ENCODE peak calls at places on chromosomes 5 and 9, in ten cellular contexts. U is upper lobe of left lung; V is pancreas; L is colonic mucosa; I is MM.1S; R is brain microvascular endothelial cell; S is CD8-positive, alpha-beta T cell; Z is kidney; Y is heart right ventricle; T is right atrium auricular region. K is an unnamed sample.

GRCh38 chr5:159571501-159572244 is 241.4 kb upstream of the IL12B start:
- DNase-seq in U (no peak), V (no peak), L (no peak), I (no peak), R (no peak), S (no peak), Z (no peak), Y (no peak), T (no peak), K (no peak)

GRCh38 chr9:16540996-16541668 is 329.3 kb downstream of the BNC2 start:
- DNase-seq in U (no peak), V (no peak), L (no peak), I (no peak), R (peak), S (no peak), Z (no peak), Y (peak), T (no peak), K (no peak)

GRCh38 chr9:101138516-101138915 is 110.0 kb downstream of the PLPPR1 start:
- DNase-seq in U (no peak), V (no peak), L (no peak), I (no peak), R (no peak), S (no peak), Z (no peak), Y (no peak), T (no peak), K (no peak)

GRCh38 chr5:179986328-179986727 is 78.6 kb upstream of the TBC1D9B start:
- DNase-seq in U (no peak), V (no peak), L (no peak), I (no peak), R (no peak), S (no peak), Z (no peak), Y (no peak), T (no peak), K (no peak)

GRCh38 chr5:125257057-125257970 is 510.9 kb upstream of the ZNF608 start:
- DNase-seq in U (no peak), V (no peak), L (no peak), I (no peak), R (no peak), S (no peak), Z (no peak), Y (peak), T (no peak), K (no peak)

GRCh38 chr5:7181841-7182240 is 214.1 kb upstream of the ADCY2 start:
- DNase-seq in U (no peak), V (no peak), L (peak), I (no peak), R (no peak), S (no peak), Z (no peak), Y (no peak), T (no peak), K (no peak)

GRCh38 chr9:82376677-82377232 is 388.2 kb downstream of the SPATA31D1 start:
- DNase-seq in U (no peak), V (no peak), L (no peak), I (no peak), R (no peak), S (no peak), Z (peak), Y (no peak), T (no peak), K (no peak)

GRCh38 chr9:38153152-38153909 is 84.3 kb upstream of the SHB start:
- DNase-seq in U (no peak), V (no peak), L (no peak), I (no peak), R (no peak), S (no peak), Z (no peak), Y (no peak), T (no peak), K (no peak)

GRCh38 chr5:134003957-134004625 is 684 bp downstream of the VDAC1 start:
- DNase-seq in U (peak), V (peak), L (peak), I (peak), R (peak), S (peak), Z (peak), Y (peak), T (peak), K (peak)

DNA sequence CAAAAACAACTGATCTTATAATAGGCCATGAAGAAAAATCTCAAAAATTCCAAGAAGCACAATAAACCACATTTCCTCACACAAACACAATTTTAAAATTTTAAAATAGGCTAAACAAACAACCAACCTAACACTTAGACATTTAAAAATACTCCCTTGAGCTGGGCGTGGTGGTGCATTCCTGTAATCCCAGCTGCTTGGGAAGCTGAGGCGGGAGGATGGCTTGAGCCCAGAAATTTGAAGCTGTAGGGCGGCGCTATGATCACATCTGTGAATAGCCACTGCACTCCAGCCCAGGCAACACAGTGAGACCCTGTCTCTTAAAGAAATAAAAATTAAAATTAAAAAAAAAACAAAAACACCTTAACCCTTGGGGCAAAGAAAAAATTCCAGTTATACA is 36.9 kb upstream of the TESK1 start:
- DNase-seq in U (no peak), V (no peak), L (no peak), I (no peak), R (no peak), S (no peak), Z (no peak), Y (no peak), T (no peak), K (no peak)
- TF ChIP-seq CTCF in U (no peak), V (no peak), L (no peak), I (no peak), R (no peak), S (no peak), Z (no peak), Y (no peak), T (no peak), K (no peak)

GRCh38 chr5:135030123-135030517 is 3.9 kb downstream of the PITX1 start:
- DNase-seq in U (no peak), V (peak), L (no peak), I (no peak), R (no peak), S (no peak), Z (peak), Y (no peak), T (no peak), K (no peak)

GRCh38 chr5:135030691-135031145 is 3.3 kb downstream of the PITX1 start:
- DNase-seq in U (no peak), V (peak), L (no peak), I (peak), R (no peak), S (no peak), Z (peak), Y (no peak), T (no peak), K (no peak)

GRCh38 chr5:135028791-135029467 is 5.1 kb downstream of the PITX1 start:
- DNase-seq in U (no peak), V (peak), L (no peak), I (no peak), R (no peak), S (no peak), Z (peak), Y (no peak), T (no peak), K (peak)

GRCh38 chr5:135027699-135028615 is 6.1 kb downstream of the PITX1 start:
- DNase-seq in U (no peak), V (peak), L (no peak), I (no peak), R (no peak), S (no peak), Z (peak), Y (no peak), T (no peak), K (no peak)

DNA sequence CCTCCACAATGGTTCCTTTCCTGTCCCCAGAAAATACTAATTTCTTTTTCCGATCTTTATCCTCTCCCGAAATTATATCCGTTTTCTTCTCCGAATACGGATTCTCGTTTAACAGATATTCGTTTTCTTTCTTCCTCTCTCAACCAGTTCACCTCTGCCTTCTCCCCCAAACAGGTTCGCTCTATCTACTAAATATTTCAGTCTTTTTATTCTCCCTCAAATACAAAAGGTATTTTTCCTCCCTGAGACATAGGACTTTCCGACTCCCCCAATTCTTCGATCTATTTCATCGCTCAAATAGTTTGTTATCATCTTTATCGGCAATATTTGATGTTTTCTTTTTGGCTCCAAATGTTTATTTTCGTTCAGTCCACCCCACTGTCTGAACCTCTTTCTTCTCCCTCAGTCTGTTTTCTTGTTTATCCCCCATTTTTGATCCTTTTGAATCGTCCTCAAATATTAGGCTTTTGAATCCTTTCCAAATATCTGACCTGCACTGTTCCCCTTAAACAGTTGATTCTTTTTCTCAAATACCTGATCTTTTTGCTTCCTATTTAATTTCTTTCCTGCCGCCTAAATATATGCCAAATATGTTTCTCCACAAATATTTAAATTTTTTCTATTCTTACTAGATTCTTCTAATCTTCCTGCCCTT is 4.4 kb downstream of the PITX1 start:
- DNase-seq in U (no peak), V (no peak), L (no peak), I (no peak), R (no peak), S (no peak), Z (no peak), Y (no peak), T (no peak), K (no peak)
- H3K4me3 ChIP-seq in U (no peak), V (no peak), L (no peak), I (no peak), R (no peak), S (no peak), Z (no peak), Y (no peak), T (no peak), K (no peak)

GRCh38 chr9:134373269-134373668 is 47.0 kb downstream of the RXRA start:
- DNase-seq in U (no peak), V (no peak), L (no peak), I (no peak), R (no peak), S (no peak), Z (no peak), Y (no peak), T (no peak), K (no peak)
- H3K27ac ChIP-seq in U (peak), V (peak), L (no peak), I (no peak), R (no peak), S (no peak), Z (no peak), Y (peak), T (no peak), K (peak)

GRCh38 chr5:57219386-57219785 is 45.5 kb downstream of the GPBP1 start:
- DNase-seq in U (no peak), V (no peak), L (no peak), I (peak), R (no peak), S (no peak), Z (no peak), Y (no peak), T (no peak), K (no peak)

GRCh38 chr5:57215629-57216195 is 41.9 kb downstream of the GPBP1 start:
- DNase-seq in U (no peak), V (no peak), L (no peak), I (no peak), R (no peak), S (no peak), Z (no peak), Y (no peak), T (no peak), K (no peak)

GRCh38 chr5:57216714-57217113 is 42.9 kb downstream of the GPBP1 start:
- DNase-seq in U (no peak), V (no peak), L (no peak), I (no peak), R (no peak), S (no peak), Z (no peak), Y (no peak), T (no peak), K (no peak)

GRCh38 chr5:57225553-57225952 is 51.7 kb downstream of the GPBP1 start:
- DNase-seq in U (no peak), V (no peak), L (no peak), I (no peak), R (no peak), S (no peak), Z (no peak), Y (no peak), T (no peak), K (no peak)

GRCh38 chr5:57221049-57221568 is 47.2 kb downstream of the GPBP1 start:
- DNase-seq in U (no peak), V (no peak), L (no peak), I (peak), R (peak), S (no peak), Z (no peak), Y (peak), T (no peak), K (no peak)
- TF ChIP-seq CTCF in U (peak), V (peak), L (peak), I (peak), R (peak), S (peak), Z (peak), Y (peak), T (peak), K (peak)

DNA sequence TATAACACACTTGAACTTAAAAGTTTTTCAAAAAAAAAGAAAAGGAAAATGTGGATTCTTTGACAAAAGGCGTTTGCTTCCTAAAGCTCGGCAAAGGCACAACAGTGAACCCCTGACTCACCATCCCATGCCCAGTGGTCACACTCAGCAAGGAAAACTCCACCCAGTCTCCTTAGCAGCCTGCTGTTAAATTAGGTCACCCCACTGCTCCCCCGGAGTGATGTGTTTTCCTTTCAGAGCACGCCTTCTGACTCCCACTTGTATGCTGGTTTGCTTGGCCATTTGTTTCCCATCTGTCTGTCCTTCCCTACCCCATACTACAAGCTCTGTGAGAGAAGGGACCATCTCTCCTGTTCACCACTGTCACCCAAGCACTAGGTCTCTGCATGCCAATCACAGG is 23.8 kb downstream of the RETREG1 start:
- DNase-seq in U (no peak), V (no peak), L (no peak), I (no peak), R (peak), S (no peak), Z (no peak), Y (no peak), T (no peak), K (no peak)
- H3K4me3 ChIP-seq in U (no peak), V (no peak), L (no peak), I (no peak), R (no peak), S (no peak), Z (no peak), Y (no peak), T (no peak), K (no peak)

K was measured in sigmoid colon.